ENCODE peak calls at places on chromosomes 13 and 19, in four cellular contexts. One of them, this sample, is unnamed.

GRCh38 chr19:19805480-19805879 is 16.1 kb downstream of the ZNF506 start:
- DNase-seq in lung: no peak
- DNase-seq in nephron progenitor cell: no peak
- DNase-seq in pancreas: no peak
- DNase-seq in this sample: no peak

GRCh38 chr19:58181902-58182576 is 822 bp upstream of the ZNF274 start:
- DNase-seq in lung: peak
- DNase-seq in nephron progenitor cell: peak
- DNase-seq in pancreas: no peak
- DNase-seq in this sample: peak

GRCh38 chr19:17681505-17682125 is 6.5 kb downstream of the UNC13A start:
- DNase-seq in lung: no peak
- DNase-seq in nephron progenitor cell: peak
- DNase-seq in pancreas: no peak
- DNase-seq in this sample: peak

GRCh38 chr13:40273173-40274000 is 393.1 kb downstream of the FOXO1 start:
- DNase-seq in lung: no peak
- DNase-seq in nephron progenitor cell: no peak
- DNase-seq in pancreas: no peak
- DNase-seq in this sample: no peak

GRCh38 chr13:75636339-75637095 is 387 bp downstream of the LMO7 start:
- DNase-seq in lung: no peak
- DNase-seq in nephron progenitor cell: peak
- DNase-seq in pancreas: peak
- DNase-seq in this sample: peak

GRCh38 chr19:35495107-35496064 is 5.1 kb upstream of the KRTDAP start:
- DNase-seq in lung: peak
- DNase-seq in nephron progenitor cell: peak
- DNase-seq in pancreas: peak
- DNase-seq in this sample: peak

GRCh38 chr13:43127103-43127817 is 103.9 kb downstream of the DNAJC15 start:
- DNase-seq in lung: no peak
- DNase-seq in nephron progenitor cell: no peak
- DNase-seq in pancreas: no peak
- DNase-seq in this sample: no peak

GRCh38 chr13:21686761-21687391 is 16.0 kb downstream of the FGF9 start:
- DNase-seq in lung: no peak
- DNase-seq in nephron progenitor cell: no peak
- DNase-seq in pancreas: no peak
- DNase-seq in this sample: no peak

GRCh38 chr13:35648109-35648508 is 171.6 kb upstream of the MAB21L1 start:
- DNase-seq in lung: no peak
- DNase-seq in nephron progenitor cell: no peak
- DNase-seq in pancreas: no peak
- DNase-seq in this sample: no peak

GRCh38 chr19:54096642-54097106 is 3.9 kb downstream of the OSCAR start:
- DNase-seq in lung: no peak
- DNase-seq in nephron progenitor cell: no peak
- DNase-seq in pancreas: no peak
- DNase-seq in this sample: no peak

GRCh38 chr13:103466761-103467160 is 400.5 kb upstream of the SLC10A2 start:
- DNase-seq in lung: no peak
- DNase-seq in nephron progenitor cell: no peak
- DNase-seq in pancreas: no peak
- DNase-seq in this sample: no peak

GRCh38 chr13:22111961-22112360 is 441.1 kb downstream of the FGF9 start:
- DNase-seq in lung: no peak
- DNase-seq in nephron progenitor cell: no peak
- DNase-seq in pancreas: no peak
- DNase-seq in this sample: no peak

GRCh38 chr13:70253411-70253810 is 145.2 kb upstream of the KLHL1 start:
- DNase-seq in lung: no peak
- DNase-seq in nephron progenitor cell: no peak
- DNase-seq in pancreas: no peak
- DNase-seq in this sample: no peak

GRCh38 chr13:98315466-98315865 is 138.4 kb upstream of the RNF113B start:
- DNase-seq in lung: no peak
- DNase-seq in nephron progenitor cell: no peak
- DNase-seq in pancreas: no peak
- DNase-seq in this sample: no peak

GRCh38 chr13:110361365-110361911 is 54.4 kb downstream of the COL4A2 start:
- DNase-seq in lung: no peak
- DNase-seq in nephron progenitor cell: no peak
- DNase-seq in pancreas: no peak
- DNase-seq in this sample: no peak

GRCh38 chr19:42313096-42313839 is at the start of gene TMEM145:
- DNase-seq in lung: no peak
- DNase-seq in nephron progenitor cell: peak
- DNase-seq in pancreas: peak
- DNase-seq in this sample: peak

GRCh38 chr19:50162988-50163387 is at the start of gene IZUMO2:
- DNase-seq in lung: no peak
- DNase-seq in nephron progenitor cell: no peak
- DNase-seq in pancreas: no peak
- DNase-seq in this sample: peak

GRCh38 chr19:44401108-44401786 is at the start of gene ZNF285:
- DNase-seq in lung: peak
- DNase-seq in nephron progenitor cell: peak
- DNase-seq in pancreas: peak
- DNase-seq in this sample: peak

GRCh38 chr13:104111031-104111430 is 1044.8 kb upstream of the SLC10A2 start:
- DNase-seq in lung: no peak
- DNase-seq in nephron progenitor cell: no peak
- DNase-seq in pancreas: no peak
- DNase-seq in this sample: no peak

GRCh38 chr13:112072531-112073244 is 5.7 kb downstream of the SOX1 start:
- DNase-seq in lung: no peak
- DNase-seq in nephron progenitor cell: peak
- DNase-seq in pancreas: no peak
- DNase-seq in this sample: peak

GRCh38 chr19:33302974-33303790 is 848 bp upstream of the CEBPA start:
- DNase-seq in lung: no peak
- DNase-seq in nephron progenitor cell: peak
- DNase-seq in pancreas: peak
- DNase-seq in this sample: peak

GRCh38 chr19:33677745-33678426 is 56.1 kb downstream of the CHST8 start:
- DNase-seq in lung: no peak
- DNase-seq in nephron progenitor cell: peak
- DNase-seq in pancreas: no peak
- DNase-seq in this sample: no peak

GRCh38 chr13:95239293-95239692 is 62.0 kb downstream of the ABCC4 start:
- DNase-seq in lung: no peak
- DNase-seq in nephron progenitor cell: no peak
- DNase-seq in pancreas: no peak
- DNase-seq in this sample: no peak

DNA sequence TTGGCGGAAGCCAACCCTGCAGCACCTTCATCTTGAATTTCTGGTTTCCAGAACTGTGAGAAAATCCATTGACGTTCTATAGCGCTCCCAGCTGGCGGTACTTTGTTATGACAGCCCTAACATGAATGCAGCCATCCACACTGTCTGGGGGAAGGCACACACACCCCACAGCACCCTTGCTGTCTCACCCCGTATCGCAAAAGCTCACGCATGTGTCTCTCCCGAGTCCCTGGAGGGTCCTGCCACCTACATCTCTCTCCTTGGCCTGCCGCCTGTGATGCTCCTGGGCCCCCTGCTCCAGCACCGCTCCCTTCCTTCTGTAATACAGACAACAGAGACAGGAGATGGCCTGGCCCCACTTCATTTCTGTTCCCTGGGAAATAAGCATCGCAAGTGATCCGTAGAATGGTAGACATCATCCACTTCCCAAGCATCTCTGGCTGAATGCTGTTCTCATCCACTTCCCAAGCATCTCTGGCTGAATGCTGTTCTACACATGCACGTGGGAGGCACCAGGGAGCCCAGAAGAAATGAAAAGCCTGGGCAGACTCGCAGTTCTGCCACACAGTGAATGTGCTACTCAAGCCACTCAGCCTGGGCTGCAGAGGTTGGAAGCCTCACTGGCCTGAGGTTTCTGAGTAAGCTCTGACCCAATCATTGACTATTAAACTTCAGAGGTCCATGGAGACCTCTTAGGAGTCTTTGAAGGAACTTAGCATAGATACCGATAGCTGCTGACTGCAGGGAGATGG is 29.6 kb downstream of the EPN1 start:
- DNase-seq in lung: no peak
- DNase-seq in nephron progenitor cell: no peak
- DNase-seq in pancreas: no peak
- DNase-seq in this sample: no peak
- TF ChIP-seq CTCF in lung: no peak
- TF ChIP-seq CTCF in nephron progenitor cell: no peak
- TF ChIP-seq CTCF in pancreas: no peak
- TF ChIP-seq CTCF in this sample: no peak

GRCh38 chr19:7197760-7198696 is 96.2 kb downstream of the INSR start:
- DNase-seq in lung: peak
- DNase-seq in nephron progenitor cell: peak
- DNase-seq in pancreas: peak
- DNase-seq in this sample: peak

GRCh38 chr19:7197169-7197759 is 97.0 kb downstream of the INSR start:
- DNase-seq in lung: peak
- DNase-seq in nephron progenitor cell: peak
- DNase-seq in pancreas: peak
- DNase-seq in this sample: peak

GRCh38 chr19:7191946-7192691 is 102.1 kb downstream of the INSR start:
- DNase-seq in lung: no peak
- DNase-seq in nephron progenitor cell: no peak
- DNase-seq in pancreas: no peak
- DNase-seq in this sample: no peak

GRCh38 chr19:7196721-7197168 is 97.5 kb downstream of the INSR start:
- DNase-seq in lung: no peak
- DNase-seq in nephron progenitor cell: no peak
- DNase-seq in pancreas: no peak
- DNase-seq in this sample: no peak

DNA sequence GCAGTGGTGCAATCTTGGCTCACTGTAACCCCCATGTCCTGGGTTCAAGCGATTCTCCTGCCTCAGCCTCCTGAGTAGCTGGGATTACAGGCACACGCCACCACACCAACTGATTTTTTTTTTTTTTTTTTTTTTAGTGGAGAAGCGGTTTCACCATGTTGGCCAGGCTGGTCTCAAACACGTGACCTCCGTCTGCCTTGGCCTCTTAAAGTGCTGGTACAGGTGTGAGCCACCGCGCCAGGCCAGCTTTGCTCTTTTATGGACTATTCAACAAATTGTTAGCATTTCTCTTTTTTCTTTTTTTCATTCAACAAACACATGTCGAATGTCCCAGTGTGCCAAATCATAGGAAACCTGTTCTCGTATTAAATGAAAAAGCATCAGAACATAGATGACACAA is 99.6 kb downstream of the INSR start:
- DNase-seq in lung: no peak
- DNase-seq in nephron progenitor cell: no peak
- DNase-seq in pancreas: no peak
- DNase-seq in this sample: no peak
- TF ChIP-seq CTCF in lung: no peak
- TF ChIP-seq CTCF in nephron progenitor cell: no peak
- TF ChIP-seq CTCF in pancreas: no peak
- TF ChIP-seq CTCF in this sample: no peak

DNA sequence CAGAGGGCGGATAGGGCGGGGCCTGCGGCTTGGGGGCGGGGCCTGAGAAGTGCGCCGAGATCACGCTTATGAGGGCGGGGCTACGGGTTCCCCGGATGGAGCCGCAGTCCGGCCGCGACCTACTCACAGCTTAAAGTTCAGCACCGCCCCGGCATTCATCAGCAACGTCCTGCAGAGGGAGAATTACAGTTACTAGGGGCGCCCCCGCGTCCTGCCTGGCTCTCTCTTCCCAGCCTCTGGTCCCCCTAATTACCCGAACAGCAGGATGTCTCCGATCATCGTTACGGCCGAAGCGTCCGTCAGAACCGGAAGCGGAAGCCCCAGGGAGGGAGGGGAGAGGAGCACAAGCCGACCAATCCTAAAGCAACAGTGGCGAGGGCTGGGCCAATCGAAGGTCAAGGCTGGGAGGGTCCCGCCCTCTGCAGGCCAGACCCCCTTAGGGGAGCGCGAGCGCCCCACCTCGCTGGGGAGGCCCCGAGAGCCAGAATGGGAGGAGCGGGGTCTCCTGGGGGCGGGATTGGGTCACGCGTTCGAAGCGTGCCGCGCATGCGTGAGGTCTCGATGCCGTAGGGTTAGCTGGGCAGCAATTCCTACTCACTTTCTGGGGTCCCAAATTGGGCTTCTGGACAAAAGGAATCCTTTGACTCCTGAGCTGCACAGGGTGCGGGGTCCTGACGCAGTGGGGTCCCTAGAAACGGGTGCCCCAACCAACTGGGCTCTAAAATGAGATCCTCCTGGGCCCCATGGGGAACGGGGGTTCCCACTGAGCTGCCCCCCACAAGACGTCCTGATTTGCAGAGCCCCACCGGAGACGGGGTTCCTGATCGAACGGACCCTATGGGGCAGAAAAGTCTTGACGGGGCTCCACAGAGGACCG is at the start of gene SMIM7:
- DNase-seq in lung: peak
- DNase-seq in nephron progenitor cell: peak
- DNase-seq in pancreas: peak
- DNase-seq in this sample: peak
- TF ChIP-seq CTCF in lung: no peak
- TF ChIP-seq CTCF in nephron progenitor cell: no peak
- TF ChIP-seq CTCF in pancreas: no peak
- TF ChIP-seq CTCF in this sample: peak

GRCh38 chr19:38662508-38663155 is 15.2 kb downstream of the ACTN4 start:
- DNase-seq in lung: no peak
- DNase-seq in nephron progenitor cell: no peak
- DNase-seq in pancreas: no peak
- DNase-seq in this sample: no peak

GRCh38 chr19:38660724-38661123 is 13.3 kb downstream of the ACTN4 start:
- DNase-seq in lung: no peak
- DNase-seq in nephron progenitor cell: no peak
- DNase-seq in pancreas: no peak
- DNase-seq in this sample: no peak

GRCh38 chr19:38661996-38662395 is 14.5 kb downstream of the ACTN4 start:
- DNase-seq in lung: peak
- DNase-seq in nephron progenitor cell: no peak
- DNase-seq in pancreas: no peak
- DNase-seq in this sample: no peak

GRCh38 chr19:38663156-38663651 is 15.8 kb downstream of the ACTN4 start:
- DNase-seq in lung: no peak
- DNase-seq in nephron progenitor cell: peak
- DNase-seq in pancreas: no peak
- DNase-seq in this sample: no peak

DNA sequence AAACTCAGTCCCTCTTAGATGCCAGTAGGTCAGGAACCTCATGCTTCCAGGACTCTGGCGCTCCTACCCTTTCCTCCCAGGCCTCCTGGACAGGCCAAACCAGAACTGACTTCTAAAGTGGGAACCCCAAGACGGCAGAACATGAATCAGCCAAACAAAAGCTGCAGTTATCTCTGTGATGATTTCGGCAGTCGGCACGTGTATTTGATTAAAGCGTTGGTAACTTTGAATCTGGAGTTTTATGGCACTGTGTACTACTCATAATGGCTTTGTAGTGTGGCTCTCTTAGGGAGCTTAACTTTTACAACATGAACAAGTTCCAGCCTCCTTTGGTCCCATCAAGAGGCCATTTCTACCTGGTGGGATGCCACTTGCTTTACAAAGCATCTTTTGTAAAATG is 13.7 kb downstream of the ACTN4 start:
- DNase-seq in lung: no peak
- DNase-seq in nephron progenitor cell: no peak
- DNase-seq in pancreas: no peak
- DNase-seq in this sample: no peak
- TF ChIP-seq CTCF in lung: no peak
- TF ChIP-seq CTCF in nephron progenitor cell: no peak
- TF ChIP-seq CTCF in pancreas: no peak
- TF ChIP-seq CTCF in this sample: no peak

This sample was measured in glutamatergic neuron.